ENCODE peak calls at places on chromosomes 1 and 21, in eight cellular contexts. M is tibial nerve, B is fibroblast of lung, Z is HFF-Myc, W is keratinocyte, E is body of pancreas, P is fibroblast of pulmonary artery, S is cardiac fibroblast. F is an unnamed sample.

GRCh38 chr1:173954179-173954578 is 37.1 kb upstream of the SERPINC1 start:
- DNase-seq in M (no peak), B (no peak), Z (no peak), W (no peak), E (no peak), P (no peak), S (peak), F (no peak)

GRCh38 chr1:44645466-44646244 is 28.6 kb downstream of the TMEM53 start:
- DNase-seq in M (no peak), B (peak), Z (no peak), W (no peak), E (no peak), P (no peak), S (no peak), F (peak)

GRCh38 chr21:38036016-38036415 is 119.8 kb upstream of the KCNJ6 start:
- DNase-seq in M (no peak), B (no peak), Z (no peak), W (no peak), E (no peak), P (no peak), S (no peak), F (no peak)

GRCh38 chr1:233707153-233707905 is 93.4 kb downstream of the KCNK1 start:
- DNase-seq in M (no peak), B (peak), Z (peak), W (peak), E (peak), P (peak), S (peak), F (no peak)

GRCh38 chr1:55447488-55447887 is 232.3 kb upstream of the USP24 start:
- DNase-seq in M (no peak), B (no peak), Z (no peak), W (no peak), E (no peak), P (no peak), S (peak), F (no peak)

GRCh38 chr21:31343680-31344480 is at the start of gene TIAM1:
- DNase-seq in M (peak), B (peak), Z (no peak), W (peak), E (peak), P (peak), S (peak), F (no peak)

GRCh38 chr1:218953448-218953847 is 220.2 kb upstream of the LYPLAL1 start:
- DNase-seq in M (no peak), B (no peak), Z (no peak), W (no peak), E (no peak), P (no peak), S (no peak), F (no peak)

GRCh38 chr21:33080376-33080775 is 10.4 kb downstream of the OLIG1 start:
- DNase-seq in M (no peak), B (no peak), Z (no peak), W (no peak), E (no peak), P (no peak), S (no peak), F (no peak)

GRCh38 chr1:116123837-116124533 is 12.8 kb downstream of the MAB21L3 start:
- DNase-seq in M (no peak), B (no peak), Z (no peak), W (no peak), E (no peak), P (no peak), S (no peak), F (no peak)

GRCh38 chr1:37764888-37765441 is at the start of gene EPHA10:
- DNase-seq in M (no peak), B (no peak), Z (no peak), W (no peak), E (no peak), P (no peak), S (no peak), F (no peak)

GRCh38 chr1:213303286-213303685 is 252.2 kb downstream of the RPS6KC1 start:
- DNase-seq in M (no peak), B (peak), Z (no peak), W (no peak), E (no peak), P (peak), S (no peak), F (peak)

GRCh38 chr1:160779662-160780397 is 16.1 kb upstream of the LY9 start:
- DNase-seq in M (no peak), B (no peak), Z (no peak), W (no peak), E (no peak), P (peak), S (no peak), F (no peak)
- TF ChIP-seq CTCF in M (peak), B (no peak), Z (peak), W (peak), E (peak), P (peak), S (no peak), F (no peak)

DNA sequence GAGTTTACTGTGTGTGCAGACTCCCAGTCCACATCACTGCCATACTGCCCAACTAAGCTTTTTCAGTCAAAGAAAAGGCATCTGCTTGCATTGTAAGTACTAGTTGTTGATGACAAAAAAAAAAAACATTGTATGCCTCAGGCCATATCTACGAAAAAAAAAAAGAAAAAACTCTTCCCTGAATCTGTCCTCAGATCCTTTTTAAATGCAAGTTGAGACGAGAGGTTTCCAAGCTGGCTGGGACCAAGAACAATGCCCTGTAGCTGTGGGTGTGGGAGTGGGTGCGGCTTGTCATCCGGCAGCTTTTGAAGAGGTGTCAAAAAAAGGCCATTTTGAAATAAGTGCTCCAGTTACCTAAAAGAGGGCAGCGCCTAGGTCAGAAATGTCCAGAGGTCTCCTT is 29.2 kb upstream of the HHAT start:
- DNase-seq in M (no peak), B (no peak), Z (no peak), W (peak), E (no peak), P (no peak), S (no peak), F (no peak)
- H3K4me3 ChIP-seq in M (no peak), B (no peak), Z (no peak), W (no peak), E (no peak), P (no peak), S (no peak), F (no peak)

GRCh38 chr1:50615036-50615750 is 191.9 kb upstream of the DMRTA2 start:
- DNase-seq in M (no peak), B (no peak), Z (no peak), W (no peak), E (no peak), P (no peak), S (no peak), F (no peak)

GRCh38 chr1:50622259-50622658 is 199.0 kb upstream of the DMRTA2 start:
- DNase-seq in M (no peak), B (no peak), Z (no peak), W (no peak), E (no peak), P (no peak), S (no peak), F (no peak)

GRCh38 chr1:50620680-50621329 is 197.6 kb upstream of the DMRTA2 start:
- DNase-seq in M (no peak), B (peak), Z (no peak), W (peak), E (peak), P (peak), S (peak), F (peak)
- TF ChIP-seq CTCF in M (no peak), B (peak), Z (peak), W (peak), E (no peak), P (peak), S (peak), F (peak)

DNA sequence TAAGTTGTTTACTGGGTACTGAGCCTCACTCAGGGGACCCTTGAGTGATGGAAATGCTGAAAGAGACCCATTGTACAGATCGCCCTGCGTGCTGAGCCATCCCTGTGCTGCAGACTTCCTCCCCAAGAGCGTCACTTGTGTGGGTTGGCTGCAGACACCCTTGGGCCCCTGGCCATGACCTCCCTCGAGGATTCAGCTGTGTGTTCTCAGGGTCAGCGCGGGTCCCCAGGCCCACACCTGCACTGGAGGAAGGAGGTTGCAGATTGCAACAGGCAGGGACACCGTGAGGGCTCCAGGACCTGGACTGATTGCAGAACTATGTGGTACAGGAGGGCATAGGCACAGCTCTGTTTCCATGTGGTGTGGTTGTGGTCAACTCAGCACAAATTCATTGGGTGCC is 4.4 kb downstream of the SNAP47 start:
- DNase-seq in M (no peak), B (no peak), Z (no peak), W (no peak), E (no peak), P (no peak), S (no peak), F (no peak)
- H3K4me3 ChIP-seq in M (no peak), B (no peak), Z (no peak), W (no peak), E (no peak), P (no peak), S (no peak), F (no peak)

GRCh38 chr1:31869473-31869872 is 53.7 kb upstream of the SPOCD1 start:
- DNase-seq in M (no peak), B (no peak), Z (no peak), W (no peak), E (no peak), P (no peak), S (no peak), F (no peak)
- TF ChIP-seq CTCF in M (no peak), B (no peak), Z (no peak), W (no peak), E (no peak), P (no peak), S (no peak), F (no peak)

GRCh38 chr1:155245163-155245524 is 10.1 kb downstream of the ENTREP3 start:
- DNase-seq in M (no peak), B (no peak), Z (no peak), W (no peak), E (no peak), P (no peak), S (no peak), F (no peak)

GRCh38 chr1:155244368-155245162 is 10.7 kb downstream of the ENTREP3 start:
- DNase-seq in M (peak), B (peak), Z (peak), W (peak), E (peak), P (peak), S (peak), F (peak)

GRCh38 chr1:155241851-155242264 is 13.4 kb downstream of the ENTREP3 start:
- DNase-seq in M (no peak), B (no peak), Z (no peak), W (no peak), E (no peak), P (no peak), S (no peak), F (no peak)

GRCh38 chr1:155242805-155243358 is 12.4 kb downstream of the ENTREP3 start:
- DNase-seq in M (no peak), B (no peak), Z (no peak), W (no peak), E (no peak), P (peak), S (no peak), F (no peak)

DNA sequence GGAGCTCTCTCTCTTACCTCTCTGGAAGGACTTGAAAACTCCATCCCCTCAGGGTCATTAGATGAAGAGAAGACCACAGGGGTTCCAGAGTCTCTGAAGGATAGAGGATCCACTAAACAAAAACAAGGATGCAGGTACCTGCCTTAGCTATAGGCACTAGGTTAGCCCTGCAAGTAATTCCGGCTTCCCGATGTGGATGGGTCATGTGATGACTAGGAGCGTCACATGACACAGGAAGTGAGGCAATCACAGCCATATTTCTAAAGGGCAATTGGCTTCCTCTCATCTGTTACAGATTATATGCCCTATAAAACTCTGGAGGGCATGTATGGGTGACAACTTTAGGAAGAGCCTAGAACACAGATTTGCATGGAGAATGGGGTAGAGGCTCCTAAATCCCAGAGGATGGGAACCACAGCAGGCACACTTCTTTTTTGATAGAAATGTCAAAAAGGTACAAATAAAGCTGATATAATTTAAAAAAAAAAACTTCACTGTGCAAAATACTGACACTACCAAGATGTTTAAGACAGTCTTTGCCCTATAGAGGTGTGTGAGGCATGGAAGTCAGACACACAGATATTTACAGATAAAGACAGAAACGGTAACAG is 14.1 kb downstream of the ENTREP3 start:
- DNase-seq in M (peak), B (peak), Z (peak), W (no peak), E (peak), P (peak), S (peak), F (peak)
- H3K4me3 ChIP-seq in M (peak), B (peak), Z (peak), W (peak), E (no peak), P (peak), S (peak), F (peak)

GRCh38 chr1:8379513-8380186 is 61.7 kb downstream of the SLC45A1 start:
- DNase-seq in M (no peak), B (no peak), Z (no peak), W (no peak), E (peak), P (no peak), S (no peak), F (no peak)
- TF ChIP-seq CTCF in M (no peak), B (no peak), Z (no peak), W (no peak), E (no peak), P (no peak), S (no peak), F (no peak)